ENCODE peak calls at places on chromosomes 1 and 21, in four cellular contexts. F is IMR-90, B is K562, H is endothelial cell of umbilical vein. S is an unnamed sample. For H3K9me1 and H3K4me1, the result is how much of the 10 kb centered on the place peaks cover.

GRCh38 chr21:39385299-39386145 is 36.6 kb upstream of the HMGN1 start:
- DNase-seq in F (peak), B (no peak), H (peak), S (no peak)

GRCh38 chr1:30417701-30418425 is 305.5 kb downstream of the MATN1 start:
- DNase-seq in F (no peak), B (no peak), H (no peak), S (no peak)

GRCh38 chr1:37473431-37474050 is 839 bp upstream of the ZC3H12A start:
- DNase-seq in F (no peak), B (peak), H (peak), S (no peak)

GRCh38 chr21:41316641-41317392 is at the start of gene FAM3B:
- DNase-seq in F (no peak), B (no peak), H (no peak), S (no peak)

GRCh38 chr21:37766104-37766503 is 150.2 kb downstream of the KCNJ6 start:
- DNase-seq in F (no peak), B (no peak), H (no peak), S (no peak)

GRCh38 chr21:35222541-35222941 is 173.4 kb upstream of the RUNX1 start:
- DNase-seq in F (no peak), B (no peak), H (peak), S (no peak)

GRCh38 chr1:178310685-178311105 is 186.1 kb downstream of the CLEC20A start:
- DNase-seq in F (peak), B (peak), H (peak), S (peak)

GRCh38 chr1:3007298-3008147 is 13.7 kb upstream of the ACTRT2 start:
- DNase-seq in F (no peak), B (no peak), H (no peak), S (no peak)

GRCh38 chr1:18154431-18155194 is 47.0 kb downstream of the IGSF21 start:
- DNase-seq in F (no peak), B (no peak), H (no peak), S (no peak)

GRCh38 chr1:12603224-12603623 is 14.8 kb downstream of the DHRS3 start:
- DNase-seq in F (no peak), B (no peak), H (peak), S (no peak)

GRCh38 chr1:12604114-12604874 is 13.7 kb downstream of the DHRS3 start:
- DNase-seq in F (peak), B (peak), H (peak), S (no peak)

GRCh38 chr1:12600880-12601633 is 17.0 kb downstream of the DHRS3 start:
- DNase-seq in F (no peak), B (peak), H (peak), S (no peak)

GRCh38 chr1:12601690-12602632 is 16.0 kb downstream of the DHRS3 start:
- DNase-seq in F (peak), B (peak), H (peak), S (no peak)

GRCh38 chr1:12602633-12603024 is 15.4 kb downstream of the DHRS3 start:
- DNase-seq in F (no peak), B (no peak), H (no peak), S (no peak)
- H3K4me2 ChIP-seq in F (no peak), B (no peak), H (no peak), S (no peak)

DNA sequence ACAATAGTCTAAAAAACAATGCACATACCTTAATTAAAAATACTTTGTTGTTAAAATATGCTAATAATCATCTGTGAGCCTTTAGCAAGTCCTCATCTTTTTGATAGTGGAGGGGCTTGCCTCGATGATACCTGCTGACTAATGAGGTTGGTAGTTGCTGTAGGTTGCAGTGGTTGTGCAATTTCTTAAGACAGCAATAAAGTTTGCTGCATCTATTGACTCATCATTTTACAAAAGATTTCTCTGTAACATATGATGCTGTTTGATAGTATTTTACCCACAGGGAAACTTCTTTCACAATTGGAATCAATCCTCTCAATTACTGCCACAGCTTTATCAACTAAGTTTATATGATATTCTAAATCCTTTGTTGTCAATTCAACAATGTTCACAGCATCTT is 7.6 kb downstream of the C1orf87 start:
- DNase-seq in F (no peak), B (no peak), H (no peak), S (no peak)
- H3K9me1 ChIP-seq in F (under half), B (under half), H (under half), S (under half)

GRCh38 chr21:15421947-15422346 is 307.8 kb upstream of the USP25 start:
- DNase-seq in F (no peak), B (no peak), H (no peak), S (peak)

GRCh38 chr21:15422761-15423160 is 307.0 kb upstream of the USP25 start:
- DNase-seq in F (peak), B (no peak), H (no peak), S (peak)

GRCh38 chr21:15421521-15421920 is 308.3 kb upstream of the USP25 start:
- DNase-seq in F (no peak), B (no peak), H (no peak), S (peak)

GRCh38 chr21:15423676-15424445 is 305.9 kb upstream of the USP25 start:
- DNase-seq in F (no peak), B (no peak), H (no peak), S (no peak)

DNA sequence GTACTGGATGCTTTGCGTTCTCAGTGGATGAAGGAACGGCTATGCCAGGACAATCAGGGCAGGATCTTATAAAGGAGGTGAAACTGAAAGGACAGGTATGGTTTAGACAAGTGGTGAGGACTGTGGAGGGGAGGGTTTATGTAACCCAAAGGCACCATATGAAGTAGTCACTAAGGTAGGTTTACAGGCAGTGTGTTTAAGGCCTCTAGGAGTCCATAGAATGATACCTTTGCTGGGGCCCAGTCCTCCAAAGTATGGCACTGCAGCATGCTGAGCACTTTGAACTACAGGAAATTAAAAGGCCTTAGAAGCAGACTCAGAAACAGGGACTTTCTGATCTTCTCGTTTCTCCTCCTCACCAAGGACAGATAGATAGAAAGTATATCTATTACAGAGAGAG is 304.7 kb upstream of the USP25 start:
- DNase-seq in F (no peak), B (no peak), H (no peak), S (no peak)
- H3K4me1 ChIP-seq in F (under half), B (under half), H (under half), S (under half)

GRCh38 chr1:226710501-226710900 is 28.6 kb downstream of the ITPKB start:
- DNase-seq in F (no peak), B (no peak), H (no peak), S (peak)

GRCh38 chr1:226711976-226712778 is 26.9 kb downstream of the ITPKB start:
- DNase-seq in F (no peak), B (no peak), H (no peak), S (no peak)

GRCh38 chr1:226714148-226714547 is 24.9 kb downstream of the ITPKB start:
- DNase-seq in F (peak), B (no peak), H (no peak), S (peak)

GRCh38 chr1:226709942-226710341 is 29.1 kb downstream of the ITPKB start:
- DNase-seq in F (no peak), B (no peak), H (no peak), S (no peak)

DNA sequence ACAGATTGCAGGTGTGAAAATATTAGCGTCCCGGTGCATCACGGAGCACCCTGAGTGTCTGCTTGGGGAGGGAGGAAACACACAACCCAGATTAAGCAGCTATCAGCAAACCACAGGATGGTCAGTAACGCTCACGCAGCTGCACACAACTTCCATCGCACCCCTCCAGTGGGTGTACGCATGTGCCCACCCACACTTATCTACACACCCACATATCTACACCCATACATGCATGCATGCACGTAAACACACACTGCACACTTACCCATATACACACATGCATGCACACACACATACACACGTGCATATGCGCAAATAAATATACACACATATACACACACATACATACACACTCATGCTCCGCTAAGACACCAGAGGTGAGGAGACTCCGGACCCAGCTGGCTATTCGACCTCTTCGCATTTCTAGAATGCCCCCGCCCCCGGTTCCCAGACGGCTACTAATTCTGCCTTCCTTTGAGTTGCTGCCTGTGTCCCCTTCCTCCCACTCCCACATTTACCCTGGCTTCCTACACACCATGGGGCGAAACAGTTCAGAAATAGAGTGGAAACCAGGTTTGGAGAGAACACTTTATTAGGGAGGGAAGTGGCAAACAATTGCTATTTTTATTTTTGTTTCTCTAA is 26.2 kb downstream of the ITPKB start:
- DNase-seq in F (no peak), B (no peak), H (no peak), S (no peak)
- H3K4me2 ChIP-seq in F (no peak), B (no peak), H (no peak), S (no peak)